ENCODE peak calls at places on chromosomes 11 and 22, in seven cellular contexts. One of them, this sample, is unnamed.

GRCh38 chr11:130554241-130555055 is 106.0 kb downstream of the ADAMTS15 start:
- DNase-seq in colonic mucosa: no peak
- DNase-seq in immature natural killer cell: no peak
- DNase-seq in NCI-H526 treated with DMSO at 0.1 percent for 48 hours: no peak
- DNase-seq in activated effector memory CD4-positive, alpha-beta T cell treated with Interleukin-2 at 50 U/mL for 16 hours: no peak
- DNase-seq in left kidney: no peak
- DNase-seq in lower lobe of right lung: no peak
- DNase-seq in this sample: no peak

GRCh38 chr22:45007946-45008852 is 1.6 kb downstream of the PHF21B start:
- DNase-seq in colonic mucosa: no peak
- DNase-seq in immature natural killer cell: no peak
- DNase-seq in NCI-H526 treated with DMSO at 0.1 percent for 48 hours: no peak
- DNase-seq in activated effector memory CD4-positive, alpha-beta T cell treated with Interleukin-2 at 50 U/mL for 16 hours: no peak
- DNase-seq in left kidney: peak
- DNase-seq in lower lobe of right lung: no peak
- DNase-seq in this sample: no peak

GRCh38 chr22:43944670-43945430 is 10.4 kb upstream of the SAMM50 start:
- DNase-seq in colonic mucosa: no peak
- DNase-seq in immature natural killer cell: no peak
- DNase-seq in NCI-H526 treated with DMSO at 0.1 percent for 48 hours: no peak
- DNase-seq in activated effector memory CD4-positive, alpha-beta T cell treated with Interleukin-2 at 50 U/mL for 16 hours: no peak
- DNase-seq in left kidney: no peak
- DNase-seq in lower lobe of right lung: no peak
- DNase-seq in this sample: no peak

GRCh38 chr11:4887591-4887990 is 5.9 kb downstream of the OR51T1 start:
- DNase-seq in colonic mucosa: no peak
- DNase-seq in immature natural killer cell: no peak
- DNase-seq in NCI-H526 treated with DMSO at 0.1 percent for 48 hours: no peak
- DNase-seq in activated effector memory CD4-positive, alpha-beta T cell treated with Interleukin-2 at 50 U/mL for 16 hours: no peak
- DNase-seq in left kidney: peak
- DNase-seq in lower lobe of right lung: no peak
- DNase-seq in this sample: no peak

GRCh38 chr22:39727541-39727940 is 157.0 kb downstream of the CACNA1I start:
- DNase-seq in colonic mucosa: no peak
- DNase-seq in immature natural killer cell: no peak
- DNase-seq in NCI-H526 treated with DMSO at 0.1 percent for 48 hours: no peak
- DNase-seq in activated effector memory CD4-positive, alpha-beta T cell treated with Interleukin-2 at 50 U/mL for 16 hours: no peak
- DNase-seq in left kidney: no peak
- DNase-seq in lower lobe of right lung: no peak
- DNase-seq in this sample: peak

GRCh38 chr11:13110145-13110544 is 101.0 kb downstream of the RASSF10 start:
- DNase-seq in colonic mucosa: no peak
- DNase-seq in immature natural killer cell: no peak
- DNase-seq in NCI-H526 treated with DMSO at 0.1 percent for 48 hours: no peak
- DNase-seq in activated effector memory CD4-positive, alpha-beta T cell treated with Interleukin-2 at 50 U/mL for 16 hours: no peak
- DNase-seq in left kidney: no peak
- DNase-seq in lower lobe of right lung: no peak
- DNase-seq in this sample: no peak

GRCh38 chr22:49783036-49783746 is 44.5 kb downstream of the BRD1 start:
- DNase-seq in colonic mucosa: no peak
- DNase-seq in immature natural killer cell: no peak
- DNase-seq in NCI-H526 treated with DMSO at 0.1 percent for 48 hours: no peak
- DNase-seq in activated effector memory CD4-positive, alpha-beta T cell treated with Interleukin-2 at 50 U/mL for 16 hours: no peak
- DNase-seq in left kidney: no peak
- DNase-seq in lower lobe of right lung: peak
- DNase-seq in this sample: no peak

GRCh38 chr11:107576497-107577086 is 11.1 kb upstream of the ALKBH8 start:
- DNase-seq in colonic mucosa: peak
- DNase-seq in immature natural killer cell: no peak
- DNase-seq in NCI-H526 treated with DMSO at 0.1 percent for 48 hours: peak
- DNase-seq in activated effector memory CD4-positive, alpha-beta T cell treated with Interleukin-2 at 50 U/mL for 16 hours: no peak
- DNase-seq in left kidney: peak
- DNase-seq in lower lobe of right lung: no peak
- DNase-seq in this sample: peak

GRCh38 chr11:122071680-122072321 is 44.2 kb downstream of the BLID start:
- DNase-seq in colonic mucosa: no peak
- DNase-seq in immature natural killer cell: no peak
- DNase-seq in NCI-H526 treated with DMSO at 0.1 percent for 48 hours: no peak
- DNase-seq in activated effector memory CD4-positive, alpha-beta T cell treated with Interleukin-2 at 50 U/mL for 16 hours: no peak
- DNase-seq in left kidney: peak
- DNase-seq in lower lobe of right lung: no peak
- DNase-seq in this sample: no peak

GRCh38 chr11:113477321-113477720 is 2.1 kb upstream of the DRD2 start:
- DNase-seq in colonic mucosa: no peak
- DNase-seq in immature natural killer cell: no peak
- DNase-seq in NCI-H526 treated with DMSO at 0.1 percent for 48 hours: peak
- DNase-seq in activated effector memory CD4-positive, alpha-beta T cell treated with Interleukin-2 at 50 U/mL for 16 hours: no peak
- DNase-seq in left kidney: peak
- DNase-seq in lower lobe of right lung: no peak
- DNase-seq in this sample: no peak

GRCh38 chr11:14969922-14970323 is 2.2 kb downstream of the CALCA start:
- DNase-seq in colonic mucosa: peak
- DNase-seq in immature natural killer cell: no peak
- DNase-seq in NCI-H526 treated with DMSO at 0.1 percent for 48 hours: peak
- DNase-seq in activated effector memory CD4-positive, alpha-beta T cell treated with Interleukin-2 at 50 U/mL for 16 hours: no peak
- DNase-seq in left kidney: peak
- DNase-seq in lower lobe of right lung: no peak
- DNase-seq in this sample: peak

GRCh38 chr11:60905551-60906113 is 753 bp downstream of the PRPF19 start:
- DNase-seq in colonic mucosa: peak
- DNase-seq in immature natural killer cell: no peak
- DNase-seq in NCI-H526 treated with DMSO at 0.1 percent for 48 hours: no peak
- DNase-seq in activated effector memory CD4-positive, alpha-beta T cell treated with Interleukin-2 at 50 U/mL for 16 hours: no peak
- DNase-seq in left kidney: peak
- DNase-seq in lower lobe of right lung: no peak
- DNase-seq in this sample: no peak

GRCh38 chr11:99509863-99510262 is 489.1 kb downstream of the CNTN5 start:
- DNase-seq in colonic mucosa: no peak
- DNase-seq in immature natural killer cell: no peak
- DNase-seq in NCI-H526 treated with DMSO at 0.1 percent for 48 hours: no peak
- DNase-seq in activated effector memory CD4-positive, alpha-beta T cell treated with Interleukin-2 at 50 U/mL for 16 hours: no peak
- DNase-seq in left kidney: no peak
- DNase-seq in lower lobe of right lung: no peak
- DNase-seq in this sample: no peak

GRCh38 chr22:27905638-27906037 is 13.4 kb downstream of the PITPNB start:
- DNase-seq in colonic mucosa: no peak
- DNase-seq in immature natural killer cell: no peak
- DNase-seq in NCI-H526 treated with DMSO at 0.1 percent for 48 hours: no peak
- DNase-seq in activated effector memory CD4-positive, alpha-beta T cell treated with Interleukin-2 at 50 U/mL for 16 hours: no peak
- DNase-seq in left kidney: no peak
- DNase-seq in lower lobe of right lung: no peak
- DNase-seq in this sample: no peak

GRCh38 chr11:85756401-85757200 is 54.3 kb downstream of the SYTL2 start:
- DNase-seq in colonic mucosa: peak
- DNase-seq in immature natural killer cell: peak
- DNase-seq in NCI-H526 treated with DMSO at 0.1 percent for 48 hours: no peak
- DNase-seq in activated effector memory CD4-positive, alpha-beta T cell treated with Interleukin-2 at 50 U/mL for 16 hours: no peak
- DNase-seq in left kidney: no peak
- DNase-seq in lower lobe of right lung: no peak
- DNase-seq in this sample: no peak

GRCh38 chr22:48098243-48098935 is 1335.9 kb downstream of the TBC1D22A start:
- DNase-seq in colonic mucosa: no peak
- DNase-seq in immature natural killer cell: peak
- DNase-seq in NCI-H526 treated with DMSO at 0.1 percent for 48 hours: no peak
- DNase-seq in activated effector memory CD4-positive, alpha-beta T cell treated with Interleukin-2 at 50 U/mL for 16 hours: no peak
- DNase-seq in left kidney: no peak
- DNase-seq in lower lobe of right lung: no peak
- DNase-seq in this sample: no peak

GRCh38 chr11:76800466-76801200 is 17.5 kb downstream of the TSKU start:
- DNase-seq in colonic mucosa: peak
- DNase-seq in immature natural killer cell: no peak
- DNase-seq in NCI-H526 treated with DMSO at 0.1 percent for 48 hours: no peak
- DNase-seq in activated effector memory CD4-positive, alpha-beta T cell treated with Interleukin-2 at 50 U/mL for 16 hours: no peak
- DNase-seq in left kidney: no peak
- DNase-seq in lower lobe of right lung: no peak
- DNase-seq in this sample: no peak

GRCh38 chr11:45518853-45519545 is 146.4 kb downstream of the CHST1 start:
- DNase-seq in colonic mucosa: no peak
- DNase-seq in immature natural killer cell: no peak
- DNase-seq in NCI-H526 treated with DMSO at 0.1 percent for 48 hours: no peak
- DNase-seq in activated effector memory CD4-positive, alpha-beta T cell treated with Interleukin-2 at 50 U/mL for 16 hours: no peak
- DNase-seq in left kidney: no peak
- DNase-seq in lower lobe of right lung: no peak
- DNase-seq in this sample: no peak

GRCh38 chr11:88293931-88294330 is 43.6 kb downstream of the CTSC start:
- DNase-seq in colonic mucosa: no peak
- DNase-seq in immature natural killer cell: no peak
- DNase-seq in NCI-H526 treated with DMSO at 0.1 percent for 48 hours: no peak
- DNase-seq in activated effector memory CD4-positive, alpha-beta T cell treated with Interleukin-2 at 50 U/mL for 16 hours: no peak
- DNase-seq in left kidney: no peak
- DNase-seq in lower lobe of right lung: no peak
- DNase-seq in this sample: peak

GRCh38 chr11:132838621-132839020 is 693.7 kb downstream of the OPCML start:
- DNase-seq in colonic mucosa: no peak
- DNase-seq in immature natural killer cell: no peak
- DNase-seq in NCI-H526 treated with DMSO at 0.1 percent for 48 hours: no peak
- DNase-seq in activated effector memory CD4-positive, alpha-beta T cell treated with Interleukin-2 at 50 U/mL for 16 hours: no peak
- DNase-seq in left kidney: no peak
- DNase-seq in lower lobe of right lung: no peak
- DNase-seq in this sample: peak

GRCh38 chr11:100068116-100068515 is 619.0 kb upstream of the ARHGAP42 start:
- DNase-seq in colonic mucosa: no peak
- DNase-seq in immature natural killer cell: no peak
- DNase-seq in NCI-H526 treated with DMSO at 0.1 percent for 48 hours: no peak
- DNase-seq in activated effector memory CD4-positive, alpha-beta T cell treated with Interleukin-2 at 50 U/mL for 16 hours: no peak
- DNase-seq in left kidney: no peak
- DNase-seq in lower lobe of right lung: no peak
- DNase-seq in this sample: no peak

GRCh38 chr11:32088117-32088941 is 2.5 kb upstream of the RCN1 start:
- DNase-seq in colonic mucosa: peak
- DNase-seq in immature natural killer cell: no peak
- DNase-seq in NCI-H526 treated with DMSO at 0.1 percent for 48 hours: peak
- DNase-seq in activated effector memory CD4-positive, alpha-beta T cell treated with Interleukin-2 at 50 U/mL for 16 hours: no peak
- DNase-seq in left kidney: peak
- DNase-seq in lower lobe of right lung: no peak
- DNase-seq in this sample: peak

GRCh38 chr11:109752212-109752825 is 330.3 kb downstream of the C11orf87 start:
- DNase-seq in colonic mucosa: no peak
- DNase-seq in immature natural killer cell: no peak
- DNase-seq in NCI-H526 treated with DMSO at 0.1 percent for 48 hours: no peak
- DNase-seq in activated effector memory CD4-positive, alpha-beta T cell treated with Interleukin-2 at 50 U/mL for 16 hours: no peak
- DNase-seq in left kidney: no peak
- DNase-seq in lower lobe of right lung: no peak
- DNase-seq in this sample: no peak

GRCh38 chr22:39534591-39535301 is 2.2 kb upstream of the RPS19BP1 start:
- DNase-seq in colonic mucosa: peak
- DNase-seq in immature natural killer cell: peak
- DNase-seq in NCI-H526 treated with DMSO at 0.1 percent for 48 hours: no peak
- DNase-seq in activated effector memory CD4-positive, alpha-beta T cell treated with Interleukin-2 at 50 U/mL for 16 hours: peak
- DNase-seq in left kidney: peak
- DNase-seq in lower lobe of right lung: peak
- DNase-seq in this sample: peak

GRCh38 chr11:13713982-13714381 is 45.5 kb downstream of the FAR1 start:
- DNase-seq in colonic mucosa: no peak
- DNase-seq in immature natural killer cell: no peak
- DNase-seq in NCI-H526 treated with DMSO at 0.1 percent for 48 hours: no peak
- DNase-seq in activated effector memory CD4-positive, alpha-beta T cell treated with Interleukin-2 at 50 U/mL for 16 hours: no peak
- DNase-seq in left kidney: no peak
- DNase-seq in lower lobe of right lung: no peak
- DNase-seq in this sample: no peak

GRCh38 chr11:102599642-102600261 is 25.4 kb downstream of the MMP20 start:
- DNase-seq in colonic mucosa: no peak
- DNase-seq in immature natural killer cell: no peak
- DNase-seq in NCI-H526 treated with DMSO at 0.1 percent for 48 hours: no peak
- DNase-seq in activated effector memory CD4-positive, alpha-beta T cell treated with Interleukin-2 at 50 U/mL for 16 hours: no peak
- DNase-seq in left kidney: peak
- DNase-seq in lower lobe of right lung: no peak
- DNase-seq in this sample: peak

GRCh38 chr11:119873761-119874421 is 144.9 kb upstream of the NECTIN1 start:
- DNase-seq in colonic mucosa: no peak
- DNase-seq in immature natural killer cell: no peak
- DNase-seq in NCI-H526 treated with DMSO at 0.1 percent for 48 hours: no peak
- DNase-seq in activated effector memory CD4-positive, alpha-beta T cell treated with Interleukin-2 at 50 U/mL for 16 hours: no peak
- DNase-seq in left kidney: no peak
- DNase-seq in lower lobe of right lung: no peak
- DNase-seq in this sample: no peak

GRCh38 chr11:117000741-117001096 is 97.5 kb downstream of the SIK3 start:
- DNase-seq in colonic mucosa: no peak
- DNase-seq in immature natural killer cell: no peak
- DNase-seq in NCI-H526 treated with DMSO at 0.1 percent for 48 hours: no peak
- DNase-seq in activated effector memory CD4-positive, alpha-beta T cell treated with Interleukin-2 at 50 U/mL for 16 hours: no peak
- DNase-seq in left kidney: no peak
- DNase-seq in lower lobe of right lung: no peak
- DNase-seq in this sample: no peak

GRCh38 chr22:29716814-29717213 is 3.0 kb upstream of the CABP7 start:
- DNase-seq in colonic mucosa: peak
- DNase-seq in immature natural killer cell: no peak
- DNase-seq in NCI-H526 treated with DMSO at 0.1 percent for 48 hours: no peak
- DNase-seq in activated effector memory CD4-positive, alpha-beta T cell treated with Interleukin-2 at 50 U/mL for 16 hours: no peak
- DNase-seq in left kidney: peak
- DNase-seq in lower lobe of right lung: peak
- DNase-seq in this sample: peak

GRCh38 chr22:43440556-43440955 is 28.7 kb downstream of the MPPED1 start:
- DNase-seq in colonic mucosa: no peak
- DNase-seq in immature natural killer cell: no peak
- DNase-seq in NCI-H526 treated with DMSO at 0.1 percent for 48 hours: no peak
- DNase-seq in activated effector memory CD4-positive, alpha-beta T cell treated with Interleukin-2 at 50 U/mL for 16 hours: no peak
- DNase-seq in left kidney: no peak
- DNase-seq in lower lobe of right lung: no peak
- DNase-seq in this sample: no peak